ENCODE peak calls at places on chromosome 3, in seven cellular contexts. S, N, Y, H, P, C and L are unnamed samples.

GRCh38 chr3:72776-73175 is 123.8 kb upstream of the CHL1 start:
- DNase-seq in N (no peak), P (no peak), Y (no peak), S (no peak), C (peak; percentile 20), H (no peak), L (no peak)

GRCh38 chr3:159947220-159947619 is 41.4 kb upstream of the IL12A start:
- DNase-seq in C (no peak), Y (peak; percentile 89), S (no peak), N (no peak), H (peak; percentile 22), P (no peak), L (no peak)

GRCh38 chr3:5285439-5285838 is 97.9 kb downstream of the EDEM1 start:
- DNase-seq in P (no peak), S (no peak), H (no peak), C (no peak), Y (no peak), N (no peak), L (no peak)

GRCh38 chr3:4505688-4506558 is 12.8 kb downstream of the ITPR1 start:
- DNase-seq in H (no peak), S (no peak), C (no peak), P (no peak), N (no peak), Y (no peak), L (no peak)

GRCh38 chr3:132417695-132418520 is 606 bp downstream of the DNAJC13 start:
- DNase-seq in S (no peak), H (peak; percentile 74), N (peak; percentile 35), P (peak; percentile 78), C (peak; percentile 30), Y (peak; percentile 81), L (peak; percentile 35)

GRCh38 chr3:113533534-113533892 is 1.2 kb downstream of the SIDT1 start:
- DNase-seq in N (no peak), C (no peak), P (no peak), S (no peak), Y (no peak), H (no peak), L (no peak)

GRCh38 chr3:15405448-15406050 is 21.8 kb downstream of the METTL6 start:
- DNase-seq in H (peak; percentile 67), C (peak; percentile 66), Y (peak; percentile 54), S (no peak), N (peak; percentile 48), P (peak; percentile 18), L (no peak)

GRCh38 chr3:114903213-114903612 is 243.9 kb downstream of the ZBTB20 start:
- DNase-seq in Y (no peak), H (no peak), S (no peak), C (peak; percentile 56), N (no peak), P (no peak), L (no peak)

GRCh38 chr3:129554356-129555120 is 11.6 kb downstream of the H1-8 start:
- DNase-seq in P (no peak), Y (no peak), N (peak; percentile 18), C (no peak), S (peak; percentile 63), H (no peak), L (no peak)

GRCh38 chr3:39013289-39013688 is 38.5 kb downstream of the SCN11A start:
- DNase-seq in N (no peak), C (no peak), S (no peak), P (peak; percentile 33), Y (no peak), H (no peak), L (no peak)

GRCh38 chr3:165682734-165683133 is 154.5 kb downstream of the BCHE start:
- DNase-seq in N (no peak), C (no peak), H (no peak), Y (no peak), S (no peak), P (no peak), L (no peak)

GRCh38 chr3:118618247-118619040 is 416.2 kb downstream of the IGSF11 start:
- DNase-seq in Y (no peak), P (no peak), N (no peak), C (no peak), H (peak; percentile 86), S (no peak), L (no peak)

GRCh38 chr3:178182337-178182761 is 353.9 kb upstream of the KCNMB2 start:
- DNase-seq in H (no peak), S (peak; percentile 12), C (no peak), P (peak; percentile 4), N (peak; percentile 84), Y (no peak), L (no peak)

GRCh38 chr3:188164248-188164687 is 10.3 kb downstream of the LPP start:
- DNase-seq in S (no peak), N (no peak), Y (no peak), P (no peak), C (no peak), H (peak; percentile 77), L (no peak)

GRCh38 chr3:29515451-29515850 is 234.6 kb downstream of the RBMS3 start:
- DNase-seq in H (peak; percentile 90), Y (peak; percentile 68), P (peak; percentile 41), C (no peak), N (no peak), S (no peak), L (no peak)

GRCh38 chr3:69821133-69821532 is 81.9 kb downstream of the MITF start:
- DNase-seq in N (no peak), S (no peak), P (no peak), Y (no peak), C (peak; percentile 43), H (no peak), L (no peak)

GRCh38 chr3:13113346-13114335 is 40.4 kb upstream of the IQSEC1 start:
- DNase-seq in Y (no peak), H (no peak), C (no peak), P (no peak), S (no peak), N (no peak), L (no peak)

GRCh38 chr3:46998121-46998851 is 18.8 kb downstream of the NBEAL2 start:
- DNase-seq in C (no peak), Y (peak; percentile 8), H (peak; percentile 69), S (peak; percentile 59), N (no peak), P (peak; percentile 76), L (peak; percentile 78)

GRCh38 chr3:55592572-55592971 is 105.5 kb upstream of the WNT5A start:
- DNase-seq in P (no peak), C (no peak), N (no peak), Y (no peak), S (no peak), H (peak; percentile 64), L (no peak)

GRCh38 chr3:56795097-56795806 is 6.5 kb downstream of the ARHGEF3 start:
- DNase-seq in C (no peak), P (no peak), S (no peak), H (peak; percentile 58), Y (peak; percentile 13), N (no peak), L (no peak)

GRCh38 chr3:190167936-190168680 is 47.4 kb upstream of the P3H2 start:
- DNase-seq in H (no peak), N (no peak), S (no peak), C (no peak), P (no peak), Y (no peak), L (no peak)

GRCh38 chr3:143601738-143602480 is 246.4 kb downstream of the SLC9A9 start:
- DNase-seq in Y (peak; percentile 90), N (no peak), H (peak; percentile 97), C (no peak), P (no peak), S (no peak), L (peak; percentile 15)

GRCh38 chr3:183564046-183564445 is 8.5 kb upstream of the KLHL6 start:
- DNase-seq in N (no peak), S (no peak), C (no peak), Y (no peak), H (no peak), P (no peak), L (no peak)

GRCh38 chr3:53571264-53571663 is 76.9 kb downstream of the CACNA1D start:
- DNase-seq in P (no peak), H (peak; percentile 74), C (no peak), S (no peak), Y (no peak), N (no peak), L (no peak)

GRCh38 chr3:194993896-194994295 is 277.1 kb downstream of the XXYLT1 start:
- DNase-seq in H (no peak), S (no peak), P (peak; percentile 27), Y (no peak), N (no peak), C (no peak), L (no peak)

GRCh38 chr3:25110642-25111041 is 317.4 kb upstream of the RARB start:
- DNase-seq in Y (no peak), P (no peak), N (no peak), C (no peak), H (no peak), S (no peak), L (no peak)